ENCODE peak calls at places on chromosomes 12 and 14, in four cellular contexts. S is right atrium auricular region; X is CD8-positive, alpha-beta memory T cell; J is CD4-positive, CD25-positive, alpha-beta regulatory T cell. A is an unnamed sample. For H3K9me3, the result is how much of the 10 kb centered on the place peaks cover.

GRCh38 chr14:51116682-51117081 is 21.8 kb upstream of the TRIM9 start:
- DNase-seq in S (no peak), X (no peak), J (no peak), A (no peak)

GRCh38 chr12:108097160-108097911 is 31.8 kb upstream of the WSCD2 start:
- DNase-seq in J (no peak), S (no peak), X (no peak), A (no peak)

GRCh38 chr12:11134300-11134699 is at the start of gene TAS2R30:
- DNase-seq in X (no peak), S (no peak), J (no peak), A (no peak)

GRCh38 chr12:122121341-122122192 is 43.0 kb downstream of the MLXIP start:
- DNase-seq in X (no peak), J (no peak), S (no peak), A (no peak)

GRCh38 chr12:66144796-66145754 is 14.5 kb upstream of the LLPH start:
- DNase-seq in J (peak), X (no peak), S (peak), A (no peak)

GRCh38 chr12:24902521-24903304 is 46.2 kb downstream of the BCAT1 start:
- DNase-seq in J (peak), X (peak), S (no peak), A (no peak)

GRCh38 chr14:99176156-99176945 is 95.6 kb downstream of the BCL11B start:
- DNase-seq in S (no peak), X (no peak), J (no peak), A (no peak)

GRCh38 chr12:6235499-6235898 is 35.3 kb downstream of the CD9 start:
- DNase-seq in S (no peak), J (no peak), X (no peak), A (no peak)

GRCh38 chr12:93080994-93081809 is 152.1 kb upstream of the EEA1 start:
- DNase-seq in S (no peak), J (no peak), X (no peak), A (no peak)

GRCh38 chr12:40733871-40734270 is 41.6 kb downstream of the CNTN1 start:
- DNase-seq in S (no peak), J (no peak), X (no peak), A (no peak)

GRCh38 chr12:69648476-69648875 is 37.8 kb upstream of the LRRC10 start:
- DNase-seq in X (no peak), J (no peak), S (no peak), A (no peak)

GRCh38 chr14:99562848-99563748 is 40.9 kb downstream of the CCDC85C start:
- DNase-seq in J (no peak), S (peak), X (no peak), A (no peak)

GRCh38 chr12:68871899-68872298 is 61.1 kb downstream of the CPM start:
- DNase-seq in J (peak), X (no peak), S (no peak), A (no peak)

GRCh38 chr14:55388160-55388559 is 23.5 kb downstream of the ATG14 start:
- DNase-seq in J (peak), X (no peak), S (no peak), A (no peak)

GRCh38 chr14:101185081-101185835 is 281.7 kb upstream of the RTL1 start:
- DNase-seq in S (peak), X (no peak), J (no peak), A (no peak)

GRCh38 chr14:100902295-100902694 is 1.2 kb downstream of the RTL1 start:
- DNase-seq in J (no peak), X (no peak), S (peak), A (no peak)

GRCh38 chr12:101839324-101840283 is 8.8 kb upstream of the GNPTAB start:
- DNase-seq in J (peak), X (peak), S (peak), A (peak)

GRCh38 chr12:77122236-77122635 is 56.9 kb upstream of the E2F7 start:
- DNase-seq in X (no peak), S (no peak), J (no peak), A (no peak)

GRCh38 chr14:56844603-56845002 is 34.3 kb upstream of the OTX2 start:
- DNase-seq in S (no peak), J (no peak), X (no peak), A (no peak)

GRCh38 chr14:37625597-37626595 is 30.5 kb downstream of the TTC6 start:
- DNase-seq in X (no peak), J (no peak), S (no peak), A (no peak)

GRCh38 chr12:91139264-91139663 is 28.0 kb upstream of the LUM start:
- DNase-seq in J (no peak), S (no peak), X (no peak), A (no peak)

GRCh38 chr14:99137913-99138571 is 134.0 kb downstream of the BCL11B start:
- DNase-seq in J (peak), X (no peak), S (no peak), A (no peak)

GRCh38 chr12:1851126-1851791 is 30.9 kb downstream of the LRTM2 start:
- DNase-seq in J (no peak), S (no peak), X (no peak), A (no peak)

GRCh38 chr12:52423035-52423434 is 11.1 kb downstream of the KRT75 start:
- DNase-seq in X (no peak), S (no peak), J (no peak), A (no peak)

GRCh38 chr12:46382425-46382973 is 9.9 kb upstream of the SLC38A2 start:
- DNase-seq in X (no peak), J (no peak), S (no peak), A (no peak)

DNA sequence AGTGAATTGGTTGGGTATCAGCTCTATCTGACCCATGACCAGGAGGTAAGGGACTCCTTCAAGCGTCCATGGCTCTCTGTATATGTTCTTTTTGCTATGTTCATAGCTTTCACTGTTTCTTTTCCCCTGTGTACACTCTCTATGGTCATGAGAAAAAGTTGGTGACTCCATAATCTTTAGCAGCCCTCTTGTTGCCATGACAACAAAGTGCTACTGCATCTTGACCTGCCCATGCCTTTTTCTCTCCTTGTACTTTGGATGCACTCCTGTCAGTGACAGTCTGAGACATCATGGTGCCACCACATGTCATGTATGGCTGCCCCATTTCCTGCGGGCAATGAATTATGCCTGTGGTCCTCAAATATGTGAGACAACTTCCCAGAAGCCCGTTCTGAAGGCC is 280.2 kb downstream of the TMEM121 start:
- DNase-seq in J (no peak), S (no peak), X (no peak), A (no peak)
- H3K9me3 ChIP-seq in J (under half), S (under half), X (under half), A (under half)

DNA sequence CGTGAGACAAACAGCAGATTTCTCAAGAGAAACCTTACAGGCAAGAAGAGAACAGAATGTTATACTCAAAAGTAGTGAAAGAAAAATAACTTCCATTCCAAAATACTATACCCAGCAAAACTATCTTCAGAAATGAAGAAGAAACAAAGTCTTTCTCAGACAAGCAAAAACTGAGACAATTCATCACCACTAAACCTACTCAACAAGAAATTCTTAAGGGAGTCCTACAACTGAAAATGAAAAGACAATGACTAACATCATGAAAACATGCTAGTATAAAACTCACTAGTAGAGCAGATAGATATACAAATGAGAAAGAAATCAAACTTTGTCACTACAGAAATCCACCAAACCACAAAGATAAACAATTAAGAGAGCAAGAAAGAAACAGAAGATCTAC is 106.5 kb downstream of the CEP83 start:
- DNase-seq in J (no peak), S (no peak), X (no peak), A (no peak)
- H3K9me3 ChIP-seq in J (under half), S (under half), X (under half), A (under half)

GRCh38 chr14:32128703-32129102 is 51.6 kb downstream of the ARHGAP5 start:
- DNase-seq in X (no peak), J (no peak), S (no peak), A (no peak)

GRCh38 chr14:32134448-32135070 is 57.5 kb downstream of the ARHGAP5 start:
- DNase-seq in S (no peak), X (no peak), J (no peak), A (no peak)

DNA sequence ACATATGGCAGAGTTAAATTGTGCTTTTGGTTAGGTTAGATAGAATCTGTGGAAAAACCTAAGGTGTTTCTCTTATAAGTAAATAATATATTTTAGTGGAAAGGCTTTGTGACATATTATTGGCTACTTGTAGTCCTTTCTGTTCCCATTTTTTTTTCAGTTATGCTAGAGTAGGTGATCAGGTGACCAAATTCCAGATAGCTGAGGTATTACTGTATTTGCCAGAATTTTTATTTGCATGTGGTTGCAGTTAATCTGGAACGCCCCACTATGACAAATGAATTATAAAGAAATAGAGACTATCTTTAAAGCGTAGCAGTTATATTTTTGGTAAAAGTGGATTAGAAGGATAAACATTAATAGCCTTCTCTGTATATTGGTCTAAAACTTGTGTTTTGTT is 52.0 kb downstream of the ARHGAP5 start:
- DNase-seq in X (no peak), J (no peak), S (no peak), A (no peak)
- H3K9me3 ChIP-seq in X (under half), J (under half), S (under half), A (under half)

GRCh38 chr14:62428429-62429203 is 616.6 kb downstream of the KCNH5 start:
- DNase-seq in S (no peak), J (no peak), X (no peak), A (no peak)
- H3K9me3 ChIP-seq in S (under half), J (under half), X (under half), A (under half)

GRCh38 chr14:93961610-93962009 is 14.8 kb downstream of the ASB2 start:
- DNase-seq in X (peak), J (no peak), S (no peak), A (no peak)
- H3K9me3 ChIP-seq in X (under half), J (under half), S (under half), A (under half)

GRCh38 chr14:104299993-104300761 is 161.8 kb downstream of the KIF26A start:
- DNase-seq in J (no peak), S (peak), X (no peak), A (no peak)
- H3K9me3 ChIP-seq in J (under half), S (under half), X (under half), A (under half)

A was measured in T-helper 17 cell.